ENCODE peak calls at places on chromosomes 13 and 19, in four cellular contexts. N is A549, E is GM12878, H is HepG2. A is an unnamed sample.
A peak's percentile ranks its signal among the peaks of the same experiment; 100 is the strongest.

GRCh38 chr13:66508153-66508909 is 721.8 kb downstream of the PCDH9 start:
- DNase-seq in H (no peak), E (no peak), N (no peak), A (no peak)

GRCh38 chr19:32542477-32543106 is 38.4 kb upstream of the PDCD5 start:
- DNase-seq in E (no peak), H (no peak), N (no peak), A (no peak)

GRCh38 chr19:51808333-51808986 is 13.5 kb downstream of the FPR3 start:
- DNase-seq in N (peak; percentile 25), E (no peak), H (peak; percentile 66), A (peak; percentile 7)

GRCh38 chr13:75079226-75079625 is 402.7 kb downstream of the TBC1D4 start:
- DNase-seq in H (no peak), E (no peak), N (no peak), A (no peak)

GRCh38 chr19:35755550-35756371 is 1.1 kb downstream of the HSPB6 start:
- DNase-seq in N (no peak), H (no peak), E (no peak), A (no peak)

GRCh38 chr19:56270676-56271075 is 1.9 kb upstream of the EDDM13 start:
- DNase-seq in E (no peak), N (no peak), H (no peak), A (no peak)

GRCh38 chr13:39362652-39363390 is 240.2 kb downstream of the LHFPL6 start:
- DNase-seq in N (no peak), E (no peak), H (no peak), A (no peak)

GRCh38 chr19:32748497-32748896 is 28.9 kb downstream of the TDRD12 start:
- DNase-seq in N (peak; percentile 36), E (no peak), H (peak; percentile 12), A (peak; percentile 33)

GRCh38 chr13:20126460-20127262 is 34.2 kb downstream of the GJA3 start:
- DNase-seq in E (no peak), N (no peak), H (no peak), A (no peak)

GRCh38 chr13:51988988-51989618 is 22.1 kb downstream of the ATP7B start:
- DNase-seq in E (no peak), N (no peak), H (peak; percentile 64), A (no peak)

GRCh38 chr19:52673014-52673413 is 34.9 kb upstream of the ZNF83 start:
- DNase-seq in E (no peak), H (no peak), N (no peak), A (no peak)

GRCh38 chr19:39765091-39766076 is 13.3 kb upstream of the LEUTX start:
- DNase-seq in N (peak; percentile 82), H (peak; percentile 48), E (no peak), A (peak; percentile 29)

GRCh38 chr19:4390017-4390861 is 10.1 kb downstream of the SH3GL1 start:
- DNase-seq in N (no peak), H (no peak), E (no peak), A (no peak)

GRCh38 chr13:50916701-50917184 is 7.2 kb downstream of the RNASEH2B start:
- DNase-seq in E (no peak), N (no peak), H (no peak), A (no peak)

GRCh38 chr19:5452594-5453565 is 2.3 kb upstream of the ZNRF4 start:
- DNase-seq in E (no peak), H (peak; percentile 44), N (peak; percentile 66), A (peak; percentile 61)

GRCh38 chr13:73870970-73871935 is 263.0 kb downstream of the KLF12 start:
- DNase-seq in H (no peak), N (no peak), E (no peak), A (no peak)

GRCh38 chr19:6161271-6161850 is 25.9 kb downstream of the ACSBG2 start:
- DNase-seq in E (peak; percentile 52), N (peak; percentile 48), H (peak; percentile 13), A (peak; percentile 13)

GRCh38 chr13:23372264-23372905 is 61.1 kb downstream of the SACS start:
- DNase-seq in E (no peak), H (no peak), N (no peak), A (no peak)

GRCh38 chr19:38044267-38045111 is 137.5 kb downstream of the SIPA1L3 start:
- DNase-seq in H (no peak), E (no peak), N (peak; percentile 42), A (no peak)

GRCh38 chr19:31140717-31141116 is 208.5 kb downstream of the TSHZ3 start:
- DNase-seq in E (no peak), H (no peak), N (peak; percentile 17), A (no peak)

GRCh38 chr19:1675633-1676350 is 23.4 kb upstream of the TCF3 start:
- DNase-seq in H (no peak), E (no peak), N (no peak), A (peak; percentile 81)

GRCh38 chr19:17340871-17341357 is 3.6 kb downstream of the GTPBP3 start:
- DNase-seq in H (peak; percentile 81), N (no peak), E (no peak), A (no peak)
- TF ChIP-seq SMC3 in H (no peak), N (no peak), E (no peak), A (no peak)

DNA sequence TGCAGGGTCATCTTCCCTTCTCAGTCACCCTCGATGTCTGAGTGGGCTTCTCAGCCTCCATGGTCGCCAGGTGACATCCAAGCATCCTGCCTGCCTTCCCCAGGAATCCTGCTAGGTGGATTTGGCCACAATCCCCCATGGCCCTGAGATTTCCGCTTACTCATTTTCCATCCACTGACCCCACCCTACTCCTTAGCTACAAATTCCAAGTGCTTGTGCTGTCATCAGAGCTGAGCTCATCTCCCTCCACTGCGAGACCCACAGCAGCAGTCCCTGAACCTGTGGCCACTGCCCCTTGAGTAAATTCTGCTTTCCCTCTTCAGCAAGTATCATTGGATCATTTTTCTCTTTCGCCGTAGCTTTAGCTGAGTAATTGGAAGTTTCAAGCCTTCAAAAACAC is 90.5 kb upstream of the ANKRD10 start:
- DNase-seq in N (peak; percentile 31), E (no peak), H (no peak), A (no peak)
- TF ChIP-seq PBX3 in N (no peak), E (no peak), H (no peak), A (no peak)

DNA sequence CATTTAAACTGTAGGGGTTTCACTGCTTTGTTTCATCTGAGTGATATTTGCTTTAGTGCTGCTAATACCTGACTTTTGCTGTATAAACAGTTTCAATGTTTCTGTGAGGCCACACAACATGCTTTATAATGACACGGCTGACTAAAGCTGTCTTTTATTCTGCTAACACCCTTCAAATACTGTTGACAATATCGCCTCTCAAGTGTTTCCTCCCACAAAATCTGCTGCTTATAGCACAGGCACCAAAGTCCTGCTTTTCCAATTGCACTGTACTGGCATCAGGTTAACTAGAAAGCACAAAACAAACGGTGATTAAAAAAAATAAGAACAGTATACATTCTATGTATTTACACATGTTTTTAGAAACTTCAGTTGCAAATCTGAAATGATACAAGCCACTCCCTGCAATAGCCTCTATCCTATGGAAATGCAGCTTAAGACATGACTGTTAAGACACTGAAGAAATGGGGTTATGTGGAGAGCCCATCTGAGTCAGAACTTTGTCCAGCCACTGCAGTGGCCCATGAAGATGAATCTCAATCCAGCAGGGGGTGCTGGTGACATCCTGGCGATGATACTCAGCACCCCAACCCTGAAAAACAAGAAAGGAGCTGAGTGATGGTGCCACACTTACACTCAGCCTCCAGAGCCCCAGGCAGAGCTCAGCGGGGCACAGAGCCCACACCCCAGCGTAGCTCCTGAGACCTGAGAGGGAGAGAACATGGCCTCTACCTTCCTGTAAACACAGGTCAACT is 29.4 kb downstream of the RFXAP start:
- DNase-seq in H (no peak), N (peak; percentile 6), E (no peak), A (peak; percentile 17)
- TF ChIP-seq SMC3 in H (no peak), N (no peak), E (peak; percentile 22), A (no peak)

DNA sequence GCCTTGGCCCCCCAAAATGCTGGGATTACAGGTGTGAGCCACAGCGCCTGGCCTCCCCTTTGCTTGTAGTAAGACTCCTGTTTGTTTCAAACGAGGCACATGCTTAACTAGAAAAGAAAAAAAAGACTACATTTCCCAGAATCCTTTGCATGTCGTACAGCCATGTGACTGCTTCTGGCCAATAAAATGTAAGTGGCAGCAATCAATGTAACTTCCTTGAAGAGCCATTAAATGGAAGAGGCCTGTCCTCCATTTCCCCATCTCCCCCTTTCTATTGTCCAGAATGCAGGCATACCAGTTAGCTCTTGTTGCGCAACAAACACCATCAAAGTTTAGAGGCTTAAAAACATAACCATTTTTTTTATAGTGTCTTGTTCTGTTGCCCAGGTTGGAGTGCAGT is 10.4 kb upstream of the GPR32 start:
- DNase-seq in N (peak; percentile 72), H (peak; percentile 13), E (no peak), A (no peak)
- TF ChIP-seq PBX3 in N (no peak), H (no peak), E (no peak), A (no peak)

GRCh38 chr13:58620171-58620570 is 988.6 kb downstream of the PCDH17 start:
- DNase-seq in E (no peak), N (no peak), H (no peak), A (peak; percentile 21)

GRCh38 chr13:58630794-58631193 is 999.2 kb downstream of the PCDH17 start:
- DNase-seq in N (no peak), H (no peak), E (no peak), A (no peak)

DNA sequence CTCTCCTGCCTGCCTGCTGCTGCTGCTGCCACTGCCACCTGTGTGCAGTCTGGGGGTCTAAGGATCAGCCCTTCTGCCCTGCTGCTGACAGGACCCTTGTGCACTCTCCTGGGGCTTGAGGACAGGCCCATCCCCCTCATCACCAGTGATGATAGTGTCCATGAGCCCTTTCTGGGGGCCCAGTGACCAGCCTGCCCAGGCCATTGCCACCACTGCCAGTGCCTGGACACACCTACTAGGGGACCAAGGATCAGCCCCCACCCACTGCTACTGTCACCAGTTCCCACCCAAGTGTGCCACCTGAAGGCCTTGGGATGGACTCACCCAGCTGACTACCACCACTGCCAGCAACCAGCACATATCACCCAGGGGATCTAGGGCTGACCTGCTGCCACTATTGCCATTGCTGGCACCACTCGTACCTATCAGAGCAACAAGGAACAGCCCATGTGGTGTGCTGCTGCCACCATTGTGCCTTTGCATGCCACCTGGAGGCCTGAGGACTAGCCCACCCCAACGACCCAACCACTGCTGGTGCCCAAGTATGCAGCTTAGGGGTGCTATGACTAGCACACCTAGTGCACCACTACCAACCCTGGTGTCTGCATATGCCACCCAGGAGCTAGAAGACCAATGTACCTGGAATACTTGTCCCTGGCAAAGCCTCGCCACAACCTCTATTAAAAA is 994.3 kb downstream of the PCDH17 start:
- DNase-seq in N (no peak), E (no peak), H (no peak), A (no peak)
- TF ChIP-seq SMC3 in N (no peak), E (no peak), H (no peak), A (no peak)

DNA sequence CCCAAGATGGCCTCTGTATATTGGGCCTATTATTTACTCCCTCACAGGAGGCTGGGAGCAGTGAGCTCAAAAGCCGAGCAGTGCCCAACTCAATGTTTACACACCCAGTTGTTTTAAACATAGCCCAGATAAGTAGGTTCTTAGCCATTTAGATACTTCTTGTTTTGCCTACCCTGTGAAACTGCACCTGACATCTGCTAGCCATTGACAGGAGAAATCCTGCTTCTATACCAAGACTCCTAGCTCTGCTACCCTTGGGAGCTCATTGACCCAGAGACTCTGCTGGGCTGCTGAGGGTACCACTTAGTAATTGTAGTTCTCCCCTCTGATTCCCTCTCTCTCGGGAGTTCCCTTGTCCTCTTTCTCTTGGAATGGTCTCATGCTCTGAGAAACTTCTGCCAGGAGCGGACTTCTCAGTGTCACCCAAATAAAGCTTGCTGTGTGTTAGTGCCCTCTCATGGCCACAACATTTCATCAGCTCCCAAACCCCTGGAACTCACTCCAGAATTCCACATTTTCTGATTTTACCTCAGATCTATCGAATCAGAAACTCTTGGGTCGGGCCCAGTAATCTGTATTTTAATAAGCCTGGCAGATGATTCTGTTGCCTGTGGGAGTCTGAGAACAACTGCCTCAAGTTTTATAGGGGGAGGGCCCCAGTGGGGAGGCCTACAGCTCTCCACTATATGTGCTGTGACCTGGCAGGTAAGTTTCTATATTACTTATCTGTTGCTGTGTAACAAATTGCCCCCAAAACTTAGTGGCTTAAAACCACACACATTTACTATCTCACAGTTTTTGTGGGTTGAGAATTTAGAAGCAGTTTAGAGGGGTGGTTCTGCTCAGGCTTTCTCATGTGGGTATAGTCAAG is 221.1 kb downstream of the TDRD3 start:
- DNase-seq in H (peak; percentile 32), E (no peak), N (peak; percentile 10), A (no peak)
- TF ChIP-seq PBX3 in H (no peak), E (no peak), N (no peak), A (no peak)